ENCODE peak calls at places on chromosomes 2 and 18, in ten cellular contexts. O, U, W, L, G, B, F, Q, P and C are unnamed samples.

GRCh38 chr2:219641390-219642063 is 14.1 kb downstream of the SLC4A3 start:
- DNase-seq in L (no peak), Q (no peak), G (no peak), F (no peak), O (no peak), P (no peak), U (no peak), B (no peak), W (no peak), C (peak)

GRCh38 chr2:205772983-205773382 is 90.7 kb downstream of the NRP2 start:
- DNase-seq in P (no peak), F (no peak), Q (no peak), W (no peak), G (no peak), O (no peak), B (peak), U (no peak), L (no peak), C (no peak)

GRCh38 chr18:22871809-22872525 is 61.2 kb upstream of the RBBP8 start:
- DNase-seq in U (peak), P (no peak), G (peak), L (no peak), Q (peak), B (no peak), O (peak), F (no peak), W (no peak), C (no peak)

GRCh38 chr2:14634885-14635871 is 2.7 kb downstream of the LRATD1 start:
- DNase-seq in U (peak), P (peak), Q (peak), F (no peak), B (peak), G (peak), O (peak), L (no peak), W (peak), C (peak)

GRCh38 chr2:65546406-65546805 is 114.0 kb upstream of the SPRED2 start:
- DNase-seq in W (peak), G (peak), O (no peak), Q (no peak), B (no peak), P (no peak), L (no peak), U (no peak), F (no peak), C (no peak)

GRCh38 chr2:55760125-55760524 is 66.5 kb upstream of the PNPT1 start:
- DNase-seq in L (no peak), W (no peak), P (no peak), O (no peak), F (no peak), G (no peak), Q (no peak), B (no peak), U (no peak), C (no peak)

GRCh38 chr18:21548647-21549046 is 51.9 kb downstream of the ESCO1 start:
- DNase-seq in L (no peak), O (no peak), Q (no peak), F (no peak), W (no peak), B (no peak), P (no peak), U (no peak), G (no peak), C (no peak)

GRCh38 chr18:56382541-56382940 is 255.9 kb downstream of the TXNL1 start:
- DNase-seq in L (no peak), U (peak), B (no peak), P (no peak), O (no peak), F (no peak), G (peak), W (no peak), Q (no peak), C (no peak)

GRCh38 chr2:68755071-68755470 is 20.5 kb downstream of the ARHGAP25 start:
- DNase-seq in G (no peak), P (no peak), W (no peak), Q (no peak), U (peak), B (no peak), F (no peak), O (no peak), L (no peak), C (peak)

GRCh38 chr2:185978634-185979405 is 240.2 kb downstream of the FSIP2 start:
- DNase-seq in G (peak), W (no peak), U (peak), B (peak), L (no peak), Q (no peak), O (no peak), F (no peak), P (no peak), C (no peak)

GRCh38 chr2:24375349-24376087 is 15.2 kb upstream of the ITSN2 start:
- DNase-seq in W (no peak), U (no peak), G (no peak), B (no peak), Q (no peak), F (no peak), L (no peak), O (no peak), P (no peak), C (no peak)

GRCh38 chr2:220887880-220888279 is 684.2 kb downstream of the EPHA4 start:
- DNase-seq in B (no peak), O (no peak), U (no peak), G (no peak), F (no peak), L (no peak), P (no peak), Q (no peak), W (no peak), C (no peak)

GRCh38 chr18:29660777-29661176 is 1381.8 kb downstream of the DSC3 start:
- DNase-seq in L (no peak), Q (no peak), U (no peak), W (no peak), O (no peak), G (no peak), P (no peak), F (no peak), B (no peak), C (no peak)

GRCh38 chr2:9692392-9693137 is 61.8 kb upstream of the YWHAQ start:
- DNase-seq in Q (peak), B (peak), P (no peak), U (peak), O (no peak), G (peak), L (no peak), W (no peak), F (no peak), C (no peak)

GRCh38 chr2:241666627-241667400 is 19.8 kb downstream of the DTYMK start:
- DNase-seq in W (no peak), O (peak), L (no peak), Q (peak), B (no peak), F (no peak), G (no peak), U (no peak), P (peak), C (no peak)

GRCh38 chr2:79580175-79580574 is 67.3 kb downstream of the CTNNA2 start:
- DNase-seq in B (no peak), G (peak), L (no peak), Q (peak), F (no peak), W (no peak), O (no peak), U (no peak), P (no peak), C (no peak)

GRCh38 chr2:55772309-55772980 is 78.8 kb upstream of the PNPT1 start:
- DNase-seq in O (no peak), L (no peak), F (no peak), B (no peak), U (no peak), Q (no peak), W (no peak), P (no peak), G (no peak), C (no peak)

GRCh38 chr18:74186661-74187060 is 38.3 kb downstream of the TIMM21 start:
- DNase-seq in Q (no peak), O (no peak), B (no peak), F (no peak), L (no peak), P (no peak), U (no peak), G (no peak), W (no peak), C (no peak)

GRCh38 chr2:155099784-155100183 is 401.3 kb downstream of the KCNJ3 start:
- DNase-seq in U (no peak), L (no peak), P (no peak), O (no peak), G (no peak), F (no peak), Q (peak), B (peak), W (no peak), C (no peak)

GRCh38 chr2:232190796-232191195 is 187.8 kb upstream of the ALPP start:
- DNase-seq in F (no peak), U (no peak), Q (no peak), O (no peak), B (no peak), W (no peak), P (no peak), L (no peak), G (no peak), C (no peak)

GRCh38 chr2:226333388-226333787 is 466.2 kb downstream of the IRS1 start:
- DNase-seq in O (no peak), B (no peak), G (no peak), Q (no peak), W (no peak), L (peak), F (no peak), P (no peak), U (no peak), C (no peak)

GRCh38 chr2:10498525-10499274 is 50.6 kb upstream of the ODC1 start:
- DNase-seq in G (no peak), L (no peak), F (no peak), W (peak), U (no peak), P (no peak), B (no peak), O (no peak), Q (no peak), C (peak)

GRCh38 chr2:27285481-27285880 is 3.3 kb downstream of the TRIM54 start:
- DNase-seq in B (no peak), Q (no peak), O (no peak), U (no peak), F (no peak), G (no peak), W (no peak), P (no peak), L (no peak), C (no peak)

GRCh38 chr2:161228511-161229240 is 68.4 kb downstream of the TANK start:
- DNase-seq in P (no peak), L (no peak), B (peak), Q (no peak), G (no peak), F (no peak), O (no peak), W (no peak), U (no peak), C (no peak)

GRCh38 chr2:10765461-10765860 is 44.0 kb downstream of the ATP6V1C2 start:
- DNase-seq in G (no peak), U (no peak), L (no peak), P (no peak), O (no peak), B (peak), W (no peak), F (no peak), Q (no peak), C (no peak)

GRCh38 chr2:64063924-64064331 is 44.7 kb upstream of the VPS54 start:
- DNase-seq in O (peak), U (peak), F (no peak), L (no peak), B (no peak), Q (peak), G (peak), P (no peak), W (no peak), C (no peak)

GRCh38 chr2:238139141-238139840 is 823 bp downstream of the KLHL30 start:
- DNase-seq in O (no peak), G (no peak), P (no peak), Q (peak), B (no peak), W (no peak), L (no peak), U (no peak), F (no peak), C (peak)

GRCh38 chr2:193124820-193125219 is 930.1 kb upstream of the TMEFF2 start:
- DNase-seq in B (no peak), L (no peak), O (no peak), W (no peak), G (no peak), P (no peak), F (no peak), Q (no peak), U (no peak), C (no peak)

GRCh38 chr2:65420712-65421431 is 11.5 kb downstream of the SPRED2 start:
- DNase-seq in O (peak), Q (peak), F (no peak), B (no peak), U (peak), W (no peak), L (peak), G (peak), P (no peak), C (peak)

DNA sequence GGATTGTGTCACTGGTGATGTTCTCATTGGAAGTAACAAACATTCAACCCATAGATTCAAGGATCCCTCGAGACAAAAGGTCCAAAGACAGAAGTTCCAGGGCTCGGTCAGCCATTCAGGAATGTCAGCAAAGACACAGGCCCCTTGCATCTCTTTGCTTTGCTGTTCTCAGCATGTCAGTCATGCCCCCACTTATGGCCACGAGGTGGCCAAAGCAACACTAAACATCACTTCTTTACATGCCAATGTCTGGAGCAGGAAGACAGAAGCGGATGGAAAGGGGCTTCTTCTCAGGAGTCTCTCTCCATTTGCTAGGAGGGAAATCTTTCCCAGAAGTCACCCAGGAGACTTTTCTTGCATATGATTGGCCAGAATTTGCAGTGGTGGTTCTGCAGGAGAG is 191.6 kb upstream of the SP5 start:
- DNase-seq in U (no peak), B (peak), Q (no peak), G (no peak), F (no peak), O (no peak), P (no peak), L (no peak), W (no peak), C (no peak)
- TF ChIP-seq CTCF in U (no peak), B (no peak), Q (no peak), G (peak), F (no peak), O (peak), P (no peak), L (no peak), W (no peak), C (no peak)

GRCh38 chr2:74572178-74572925 is 17.8 kb downstream of the DOK1 start:
- DNase-seq in Q (peak), W (no peak), L (no peak), U (no peak), B (no peak), F (no peak), G (no peak), O (no peak), P (no peak), C (no peak)
- TF ChIP-seq CTCF in Q (peak), W (no peak), L (no peak), U (peak), B (no peak), F (no peak), G (no peak), O (no peak), P (peak), C (no peak)

GRCh38 chr2:178157574-178157973 is 36.7 kb upstream of the OSBPL6 start:
- DNase-seq in P (no peak), F (no peak), B (no peak), W (no peak), Q (no peak), G (no peak), L (no peak), O (no peak), U (no peak), C (no peak)

GRCh38 chr2:178163911-178164310 is 30.4 kb upstream of the OSBPL6 start:
- DNase-seq in P (no peak), Q (no peak), U (no peak), W (no peak), O (no peak), L (no peak), G (no peak), F (no peak), B (no peak), C (no peak)

DNA sequence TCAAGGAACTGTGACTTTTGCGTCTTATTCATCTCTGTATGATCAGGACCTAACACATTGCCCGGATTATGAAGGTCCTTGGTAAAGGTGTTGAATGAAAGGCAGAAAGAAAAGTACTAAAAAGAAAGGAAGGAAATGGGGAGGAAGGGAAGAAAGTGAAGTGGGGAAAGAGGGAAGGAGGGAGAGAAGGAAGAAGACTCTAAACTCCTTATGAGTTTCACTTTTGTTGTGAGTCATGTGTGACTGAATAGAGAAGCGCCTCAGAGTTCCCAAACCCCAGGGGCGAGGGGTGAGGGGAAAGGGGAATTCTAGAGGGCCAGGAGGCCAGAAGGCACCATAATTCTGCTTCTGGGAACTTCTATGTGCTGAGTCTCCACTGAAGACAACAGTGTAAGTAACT is 30.9 kb upstream of the OSBPL6 start:
- DNase-seq in U (no peak), B (peak), W (no peak), L (no peak), F (no peak), Q (no peak), P (no peak), O (no peak), G (no peak), C (no peak)
- TF ChIP-seq CTCF in U (no peak), B (no peak), W (no peak), L (no peak), F (no peak), Q (no peak), P (no peak), O (no peak), G (no peak), C (no peak)

DNA sequence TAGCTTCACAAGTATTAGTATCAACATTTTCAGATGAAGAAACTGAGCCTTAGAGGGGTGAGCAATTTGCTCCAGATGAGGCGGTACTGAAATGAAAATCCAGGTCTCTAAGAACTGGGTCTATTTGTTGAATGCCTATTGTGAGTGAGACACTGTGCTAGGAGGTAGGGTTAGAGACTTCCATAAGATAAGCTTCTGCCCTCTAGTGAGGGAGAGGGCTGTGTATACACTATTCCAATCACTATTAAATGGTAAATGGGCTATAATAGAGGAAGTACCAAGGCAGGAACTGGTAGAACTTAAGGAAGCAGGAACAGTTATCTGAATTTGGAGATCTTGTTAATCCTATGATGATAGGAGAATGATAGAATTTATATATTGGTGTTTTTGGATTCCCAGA is 23.6 kb upstream of the GLS start:
- DNase-seq in B (no peak), Q (no peak), F (no peak), P (no peak), U (no peak), G (no peak), W (no peak), L (peak), O (no peak), C (no peak)
- TF ChIP-seq CTCF in B (no peak), Q (peak), F (no peak), P (no peak), U (no peak), G (no peak), W (no peak), L (no peak), O (no peak), C (no peak)

GRCh38 chr2:147843421-147843863 is 1.4 kb upstream of the ACVR2A start:
- DNase-seq in W (no peak), Q (no peak), P (no peak), F (no peak), L (no peak), U (no peak), B (no peak), G (no peak), O (peak), C (no peak)

GRCh38 chr2:147846382-147847081 is 1.7 kb downstream of the ACVR2A start:
- DNase-seq in F (no peak), Q (no peak), L (no peak), O (no peak), U (no peak), W (no peak), P (no peak), B (peak), G (peak), C (no peak)

GRCh38 chr2:147844691-147845607 is at the start of gene ACVR2A:
- DNase-seq in W (peak), Q (peak), O (peak), F (peak), G (peak), L (peak), B (peak), P (peak), U (peak), C (peak)

GRCh38 chr2:147845608-147846002 is 776 bp downstream of the ACVR2A start:
- DNase-seq in G (peak), P (no peak), O (no peak), B (peak), W (no peak), F (no peak), U (no peak), Q (no peak), L (no peak), C (no peak)

GRCh38 chr2:147843864-147844690 is 752 bp upstream of the ACVR2A start:
- DNase-seq in P (peak), Q (peak), B (peak), U (peak), O (peak), L (peak), G (peak), F (peak), W (peak), C (peak)
- TF ChIP-seq CTCF in P (peak), Q (peak), B (no peak), U (peak), O (peak), L (no peak), G (peak), F (no peak), W (no peak), C (peak)

DNA sequence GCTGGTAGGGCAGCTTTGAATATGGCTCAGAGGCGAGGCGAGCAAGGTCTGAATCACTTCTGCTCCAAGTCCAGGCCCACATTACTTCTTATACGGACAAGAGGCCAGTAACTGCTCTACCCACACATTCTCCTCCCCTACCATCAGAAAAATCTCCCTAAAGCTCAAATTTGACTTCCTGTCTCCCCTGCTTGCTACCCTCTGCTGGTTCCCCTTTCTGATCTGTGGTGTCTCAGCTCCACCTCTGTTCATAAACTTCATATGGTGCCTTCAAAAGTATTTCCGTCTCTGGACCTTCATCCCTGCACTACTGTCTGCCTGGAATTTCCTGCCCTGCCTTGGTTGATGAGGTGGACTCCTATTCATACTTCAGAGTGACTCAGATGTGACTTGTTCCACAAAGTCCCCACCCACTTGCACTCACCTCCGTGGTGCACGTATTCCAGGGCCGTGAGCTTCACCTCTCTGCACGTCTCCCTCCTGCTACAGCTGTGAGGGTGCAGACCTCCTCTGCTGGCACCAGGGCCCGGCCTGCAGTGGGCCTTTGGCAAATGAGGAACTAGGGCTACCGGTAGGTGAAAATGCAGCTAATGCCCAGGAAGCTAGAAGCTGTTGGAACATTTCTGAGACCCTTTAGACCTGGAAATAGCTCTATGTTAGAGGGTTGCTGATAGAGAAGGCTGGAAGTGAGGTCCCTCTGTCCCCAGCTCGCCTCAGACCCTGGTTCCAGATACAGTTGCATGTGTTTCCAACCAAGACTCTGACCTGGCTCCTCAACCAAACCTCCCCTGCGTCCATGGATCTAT is 24.6 kb upstream of the KCMF1 start:
- DNase-seq in F (peak), B (peak), W (peak), O (peak), P (no peak), U (peak), Q (no peak), L (peak), G (peak), C (peak)
- TF ChIP-seq CTCF in F (no peak), B (no peak), W (no peak), O (no peak), P (no peak), U (no peak), Q (no peak), L (peak), G (peak), C (no peak)

GRCh38 chr2:173286153-173286809 is 68.4 kb upstream of the CDCA7 start:
- DNase-seq in B (no peak), G (no peak), U (no peak), P (no peak), W (no peak), Q (no peak), L (peak), O (no peak), F (no peak), C (no peak)
- TF ChIP-seq CTCF in B (no peak), G (no peak), U (no peak), P (no peak), W (no peak), Q (no peak), L (peak), O (peak), F (no peak), C (no peak)

GRCh38 chr2:170235860-170236638 is 58.1 kb downstream of the MYO3B start:
- DNase-seq in W (no peak), G (peak), F (no peak), B (peak), U (peak), O (peak), P (peak), L (peak), Q (peak), C (no peak)
- TF ChIP-seq CTCF in W (no peak), G (peak), F (no peak), B (peak), U (peak), O (peak), P (peak), L (peak), Q (peak), C (no peak)